ENCODE peak calls at places on chromosomes 4 and X, in five cellular contexts. Z is germinal center, V is left ventricle myocardium superior, W is suprapubic skin, O is NCI-H345. P is an unnamed sample.
A peak's percentile ranks its signal among the peaks of the same experiment; 100 is the strongest.

GRCh38 chr4:74175379-74175778 is 17.5 kb downstream of the MTHFD2L start:
- DNase-seq in Z (no peak), W (no peak), O (no peak), V (no peak), P (no peak)

GRCh38 chr4:38993683-38994082 is 38.5 kb downstream of the TMEM156 start:
- DNase-seq in V (no peak), O (no peak), Z (no peak), W (no peak), P (no peak)

GRCh38 chr4:139523076-139523475 is 32.9 kb downstream of the SETD7 start:
- DNase-seq in V (peak; percentile 52), W (no peak), O (no peak), Z (no peak), P (no peak)

GRCh38 chrX:102840871-102841705 is 96.0 kb upstream of the RAB40AL start:
- DNase-seq in O (no peak), V (no peak), W (no peak), Z (no peak), P (no peak)

GRCh38 chrX:116317409-116317808 is 119.0 kb upstream of the SLC6A14 start:
- DNase-seq in O (peak; percentile 1), V (peak; percentile 27), Z (no peak), W (no peak), P (peak; percentile 1)

GRCh38 chrX:39453847-39454645 is 643.7 kb downstream of the BCOR start:
- DNase-seq in W (no peak), V (peak; percentile 48), O (no peak), Z (no peak), P (no peak)

GRCh38 chr4:59180161-59180560 is 2020.0 kb upstream of the ADGRL3 start:
- DNase-seq in W (no peak), V (no peak), O (no peak), Z (no peak), P (no peak)

GRCh38 chrX:132716006-132716405 is 227.2 kb upstream of the MBNL3 start:
- DNase-seq in O (no peak), Z (no peak), V (no peak), W (no peak), P (no peak)

GRCh38 chrX:79477691-79478090 is 110.6 kb upstream of the ITM2A start:
- DNase-seq in Z (no peak), W (no peak), O (no peak), V (no peak), P (no peak)

GRCh38 chr4:3399277-3400194 is 42.2 kb upstream of the HGFAC start:
- DNase-seq in V (no peak), Z (no peak), O (no peak), W (no peak), P (no peak)

GRCh38 chr4:166274775-166275174 is 401.7 kb downstream of the TLL1 start:
- DNase-seq in W (no peak), Z (no peak), V (no peak), O (no peak), P (no peak)

GRCh38 chrX:18983711-18984380 is at the start of gene PHKA2:
- DNase-seq in W (peak; percentile 67), Z (peak; percentile 7), O (peak; percentile 62), V (peak; percentile 77), P (no peak)

GRCh38 chr4:145132521-145133098 is 34.5 kb downstream of the ABCE1 start:
- DNase-seq in W (no peak), V (no peak), O (no peak), Z (peak; percentile 27), P (no peak)

GRCh38 chr4:53804719-53805118 is 213.4 kb upstream of the LNX1 start:
- DNase-seq in W (no peak), Z (peak; percentile 30), V (peak; percentile 34), O (no peak), P (peak; percentile 42)

GRCh38 chrX:102517331-102517730 is 792 bp upstream of the TMSB15A start:
- DNase-seq in O (peak; percentile 47), V (no peak), W (no peak), Z (no peak), P (peak; percentile 32)

GRCh38 chr4:78962597-78963115 is 23.4 kb upstream of the PAQR3 start:
- DNase-seq in O (no peak), Z (no peak), V (no peak), W (no peak), P (no peak)

GRCh38 chr4:188127157-188127874 is 11.9 kb upstream of the TRIML1 start:
- DNase-seq in O (no peak), W (no peak), Z (no peak), V (no peak), P (no peak)

GRCh38 chrX:151921292-151921691 is 8.6 kb downstream of the MAGEA4 start:
- DNase-seq in W (no peak), Z (no peak), O (no peak), V (no peak), P (no peak)

GRCh38 chr4:19380600-19380999 is 871.1 kb upstream of the SLIT2 start:
- DNase-seq in V (no peak), O (no peak), W (no peak), Z (no peak), P (no peak)

GRCh38 chr4:2742081-2742822 is 13.9 kb downstream of the TNIP2 start:
- DNase-seq in V (no peak), Z (no peak), O (no peak), W (no peak), P (no peak)

GRCh38 chr4:95510145-95510544 is 38.6 kb downstream of the UNC5C start:
- DNase-seq in Z (no peak), W (no peak), O (no peak), V (no peak), P (no peak)